ENCODE peak calls at places on chromosomes 7 and 10, in nine cellular contexts. G is stromal cell of bone marrow; J is Caki2; R is activated CD4-positive, CD25-positive, alpha-beta regulatory T cell treated with anti-CD3 and anti-CD28 coated beads, Interleukin-2, amount 50 U/mL, for 72 hours; L is KBM-7; M is Peyer's patch; B is AG20443; A is fibroblast of the aortic adventitia; F is fibroblast of lung. C is an unnamed sample.

GRCh38 chr10:91378061-91378460 is 32.1 kb upstream of the HECTD2 start:
- DNase-seq in G (no peak), J (no peak), R (no peak), L (peak; percentile 37), M (no peak), B (no peak), A (peak; percentile 56), F (peak; percentile 89), C (peak; percentile 11)

GRCh38 chr10:17029581-17030271 is 99.9 kb downstream of the CUBN start:
- DNase-seq in G (peak; percentile 80), J (no peak), R (peak; percentile 57), L (peak; percentile 73), M (no peak), B (peak; percentile 68), A (peak; percentile 95), F (peak; percentile 90), C (peak; percentile 68)

GRCh38 chr7:84746347-84746746 is 440.5 kb downstream of the SEMA3D start:
- DNase-seq in G (peak; percentile 15), J (no peak), R (no peak), L (no peak), M (no peak), B (peak; percentile 44), A (peak; percentile 46), F (no peak), C (no peak)

GRCh38 chr7:19296617-19297016 is 151.4 kb upstream of the FERD3L start:
- DNase-seq in G (no peak), J (no peak), R (no peak), L (no peak), M (no peak), B (no peak), A (no peak), F (no peak), C (no peak)

GRCh38 chr7:33764752-33765451 is 140.4 kb upstream of the BMPER start:
- DNase-seq in G (peak; percentile 85), J (peak; percentile 87), R (no peak), L (no peak), M (no peak), B (peak; percentile 51), A (peak; percentile 100), F (peak; percentile 96), C (no peak)

GRCh38 chr10:50242777-50243176 is 8.5 kb downstream of the ASAH2 start:
- DNase-seq in G (no peak), J (no peak), R (no peak), L (no peak), M (no peak), B (no peak), A (no peak), F (no peak), C (no peak)

GRCh38 chr7:120856621-120857352 is 1.2 kb downstream of the TSPAN12 start:
- DNase-seq in G (no peak), J (peak; percentile 64), R (no peak), L (peak; percentile 19), M (peak; percentile 63), B (peak; percentile 25), A (no peak), F (peak; percentile 9), C (no peak)

GRCh38 chr10:128058106-128058745 is 68.0 kb downstream of the MKI67 start:
- DNase-seq in G (no peak), J (no peak), R (no peak), L (no peak), M (no peak), B (no peak), A (no peak), F (no peak), C (no peak)

GRCh38 chr7:46229409-46229808 is 308.3 kb upstream of the IGFBP3 start:
- DNase-seq in G (peak; percentile 96), J (peak; percentile 84), R (no peak), L (no peak), M (no peak), B (peak; percentile 83), A (peak; percentile 82), F (peak; percentile 89), C (peak; percentile 86)